ENCODE peak calls at places on chromosomes 2 and 18, in ten cellular contexts. F is GM12892, K is SK-N-MC, E is HL-60, O is K562, L is HepG2, P is transverse colon, V is sigmoid colon, R is stomach, C is GM23338. U is an unnamed sample.

GRCh38 chr2:206713770-206714169 is 4.4 kb downstream of the DYTN start:
- DNase-seq in R (no peak), P (no peak), L (no peak), E (no peak), C (no peak), O (no peak), K (no peak), V (no peak), F (peak; percentile 21), U (no peak)

GRCh38 chr2:128252501-128252900 is 66.2 kb downstream of the HS6ST1 start:
- DNase-seq in P (no peak), R (peak; percentile 4), L (no peak), V (no peak), O (no peak), E (no peak), K (no peak), F (no peak), C (no peak), U (no peak)

GRCh38 chr18:57533399-57533884 is 53.1 kb downstream of the FECH start:
- DNase-seq in P (no peak), R (no peak), V (no peak), F (no peak), K (no peak), C (peak; percentile 56), L (peak; percentile 49), O (no peak), E (no peak), U (no peak)

GRCh38 chr2:208265371-208265806 is 666 bp upstream of the PIKFYVE start:
- DNase-seq in F (peak; percentile 37), L (peak; percentile 30), K (no peak), P (peak; percentile 36), R (no peak), E (peak; percentile 43), O (peak; percentile 52), V (no peak), C (peak; percentile 56), U (no peak)

GRCh38 chr2:1405967-1406366 is 7.3 kb upstream of the TPO start:
- DNase-seq in V (no peak), K (no peak), R (no peak), E (no peak), P (no peak), C (no peak), O (no peak), L (no peak), F (no peak), U (no peak)

GRCh38 chr18:3367491-3368091 is 82.4 kb upstream of the TGIF1 start:
- DNase-seq in R (no peak), V (no peak), K (no peak), L (no peak), P (no peak), E (no peak), F (no peak), C (no peak), O (no peak), U (no peak)

GRCh38 chr2:239118675-239119211 is 270.9 kb downstream of the TWIST2 start:
- DNase-seq in K (no peak), F (no peak), P (no peak), E (no peak), C (no peak), O (no peak), V (no peak), R (no peak), L (no peak), U (no peak)

GRCh38 chr2:112714836-112715631 is 5.8 kb upstream of the NT5DC4 start:
- DNase-seq in F (no peak), O (no peak), L (no peak), E (no peak), C (no peak), R (no peak), K (no peak), V (no peak), P (no peak), U (no peak)

GRCh38 chr18:70181725-70182124 is 23.8 kb downstream of the RTTN start:
- DNase-seq in F (no peak), O (no peak), L (no peak), V (no peak), C (no peak), E (no peak), R (no peak), K (no peak), P (no peak), U (no peak)

GRCh38 chr2:71925268-71926097 is 222.2 kb downstream of the CYP26B1 start:
- DNase-seq in O (no peak), V (peak; percentile 81), C (no peak), L (no peak), P (no peak), R (no peak), K (no peak), F (no peak), E (peak; percentile 0), U (no peak)

GRCh38 chr2:190170673-190171072 is 108.1 kb upstream of the MSTN start:
- DNase-seq in R (no peak), F (no peak), K (no peak), O (no peak), C (no peak), V (no peak), L (no peak), E (no peak), P (no peak), U (no peak)

DNA sequence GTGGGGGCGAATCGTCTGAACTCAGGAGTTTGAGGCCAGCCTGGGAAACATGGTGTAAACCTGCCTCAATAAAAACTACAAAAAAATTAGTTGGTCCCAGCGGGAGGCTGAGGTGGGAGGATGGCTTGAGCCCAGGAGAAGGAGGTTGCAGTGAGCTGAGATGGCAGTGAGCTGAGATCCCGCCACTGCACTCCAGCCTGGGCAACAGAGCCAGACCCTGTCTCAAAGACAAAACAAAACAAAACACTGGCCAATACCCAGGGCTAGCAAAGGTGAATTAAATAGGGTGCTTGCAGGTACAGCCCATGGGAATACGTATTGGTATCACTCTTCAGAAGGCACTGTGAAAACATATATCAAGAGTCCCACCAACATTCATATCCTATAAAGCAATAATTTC is 7.0 kb downstream of the ITSN2 start:
- DNase-seq in C (no peak), O (no peak), V (no peak), L (no peak), R (no peak), F (no peak), E (no peak), P (no peak), K (no peak), U (no peak)
- TF ChIP-seq POLR2AphosphoS5 in C (no peak), O (no peak), V (no peak), L (no peak), R (no peak), F (no peak), E (no peak), P (no peak), K (no peak), U (no peak)

DNA sequence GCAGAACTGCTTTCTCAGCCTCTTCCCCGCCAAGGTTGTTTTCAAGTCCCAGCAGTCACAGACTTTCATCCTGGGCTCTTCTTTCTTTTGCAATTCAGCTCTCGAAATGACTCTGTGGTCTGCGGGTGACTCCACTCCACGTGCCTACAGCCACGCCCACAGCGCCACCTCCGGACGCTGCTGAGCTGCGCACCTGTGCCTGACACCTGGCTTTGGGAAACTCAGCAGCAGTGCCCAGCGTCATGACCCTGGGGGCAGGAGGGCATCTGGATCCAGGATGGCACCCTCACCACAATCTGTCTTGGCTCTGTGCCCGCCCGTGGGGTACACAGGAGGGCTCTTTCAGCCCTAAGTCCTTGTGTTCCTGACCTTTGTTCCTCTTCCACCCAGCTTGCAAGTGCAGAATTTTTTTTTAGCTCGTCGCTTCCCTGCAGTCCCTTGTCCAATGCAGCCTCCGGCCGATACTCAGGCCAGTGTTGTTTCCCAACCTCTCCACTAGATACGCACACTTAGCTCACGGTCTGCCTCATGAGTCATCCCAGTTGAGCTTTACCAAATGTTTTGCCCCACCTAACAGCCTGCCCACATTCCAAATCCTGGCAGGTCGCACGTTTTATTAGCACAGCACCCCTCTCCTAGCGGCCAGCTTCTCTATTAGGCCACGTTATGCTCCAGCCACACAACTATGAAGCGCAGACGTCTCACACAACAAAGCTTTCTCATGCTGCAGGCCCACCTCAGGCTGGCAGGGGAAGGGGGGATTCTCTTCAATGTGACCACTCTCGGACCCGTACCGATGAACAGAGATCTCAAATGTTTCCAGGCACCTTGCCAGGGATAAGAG is 6.5 kb upstream of the CAPN10 start:
- DNase-seq in K (no peak), E (peak; percentile 92), V (peak; percentile 88), P (peak; percentile 84), R (peak; percentile 78), C (peak; percentile 76), F (no peak), L (peak; percentile 96), O (peak; percentile 66), U (no peak)
- TF ChIP-seq POLR2AphosphoS5 in K (no peak), E (peak; percentile 81), V (peak; percentile 55), P (no peak), R (peak; percentile 32), C (no peak), F (no peak), L (no peak), O (no peak), U (no peak)

DNA sequence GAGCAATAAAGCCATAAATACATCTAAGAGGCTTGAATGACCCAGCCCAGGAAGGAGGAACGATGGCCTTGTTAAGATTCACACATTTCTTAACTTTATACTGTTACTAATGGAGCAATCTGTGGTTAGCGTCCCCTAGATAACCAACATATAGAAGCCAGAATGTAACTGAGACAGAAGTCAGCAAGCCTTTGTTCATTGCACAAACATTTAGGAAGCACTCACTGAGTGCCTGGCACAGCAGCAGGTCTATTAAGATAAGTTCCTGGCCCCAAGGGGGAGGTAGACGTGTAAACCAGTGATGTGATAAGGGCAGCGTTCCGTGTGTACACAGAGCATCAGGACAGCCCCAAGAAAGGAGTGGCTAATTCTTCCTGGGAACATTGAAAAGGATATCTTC is 63.6 kb upstream of the ATL2 start:
- DNase-seq in C (no peak), E (peak; percentile 62), K (no peak), O (peak; percentile 74), R (no peak), P (no peak), L (no peak), V (no peak), F (no peak), U (no peak)
- TF ChIP-seq POLR2AphosphoS5 in C (no peak), E (peak; percentile 19), K (no peak), O (peak; percentile 79), R (no peak), P (no peak), L (no peak), V (no peak), F (no peak), U (no peak)

GRCh38 chr2:30601375-30601774 is 154.3 kb downstream of the LCLAT1 start:
- DNase-seq in L (no peak), F (no peak), O (no peak), P (no peak), C (no peak), E (no peak), V (no peak), R (no peak), K (no peak), U (no peak)
- TF ChIP-seq POLR2AphosphoS5 in L (no peak), F (no peak), O (no peak), P (no peak), C (no peak), E (no peak), V (no peak), R (no peak), K (no peak), U (no peak)

U was measured in suprapubic skin.